ENCODE peak calls at places on chromosomes 12 and 14, in four cellular contexts. Z, G, T and J are unnamed samples.

GRCh38 chr12:2540535-2540941 is 254.2 kb upstream of the FKBP4 start:
- DNase-seq in T (no peak), G (no peak), Z (no peak), J (peak; percentile 88)

GRCh38 chr14:20476795-20477194 is 7.6 kb downstream of the PNP start:
- DNase-seq in G (no peak), Z (no peak), T (no peak), J (no peak)

GRCh38 chr12:109739747-109740693 is 26.4 kb downstream of the FAM222A start:
- DNase-seq in Z (no peak), G (no peak), T (no peak), J (peak; percentile 69)

GRCh38 chr12:84694111-84694510 is 218.5 kb downstream of the SLC6A15 start:
- DNase-seq in T (no peak), Z (no peak), G (no peak), J (no peak)

GRCh38 chr12:120110550-120111501 is 5.7 kb downstream of the RAB35 start:
- DNase-seq in Z (peak; percentile 58), G (no peak), T (no peak), J (peak; percentile 74)

GRCh38 chr12:102527256-102527720 is 46.9 kb upstream of the IGF1 start:
- DNase-seq in Z (no peak), T (no peak), G (peak; percentile 25), J (no peak)

GRCh38 chr12:67648306-67649164 is at the start of gene DYRK2:
- DNase-seq in T (peak; percentile 27), Z (peak; percentile 85), G (peak; percentile 78), J (peak; percentile 84)

GRCh38 chr14:74414793-74415437 is 11.1 kb downstream of the SYNDIG1L start:
- DNase-seq in T (no peak), Z (no peak), G (no peak), J (no peak)

GRCh38 chr14:55245657-55246268 is 25.5 kb upstream of the FBXO34 start:
- DNase-seq in T (peak; percentile 21), G (peak; percentile 56), Z (peak; percentile 14), J (peak; percentile 25)

GRCh38 chr12:68482660-68483059 is 128.0 kb upstream of the RAP1B start:
- DNase-seq in Z (peak; percentile 52), G (no peak), T (no peak), J (no peak)

GRCh38 chr14:77219591-77219990 is 38.0 kb downstream of the TMEM63C start:
- DNase-seq in G (no peak), Z (no peak), T (no peak), J (peak; percentile 43)

GRCh38 chr14:55333785-55334485 is 62.7 kb downstream of the FBXO34 start:
- DNase-seq in G (no peak), T (no peak), Z (no peak), J (no peak)

GRCh38 chr12:113515082-113515856 is 43.6 kb upstream of the LHX5 start:
- DNase-seq in G (no peak), Z (no peak), T (no peak), J (no peak)

GRCh38 chr14:105368032-105368417 is 30.3 kb upstream of the TEX22 start:
- DNase-seq in G (no peak), T (no peak), Z (no peak), J (no peak)

GRCh38 chr12:45727994-45728624 is 1.4 kb upstream of the ARID2 start:
- DNase-seq in Z (no peak), G (no peak), T (no peak), J (no peak)

GRCh38 chr14:61290686-61291085 is 9.5 kb upstream of the TMEM30B start:
- DNase-seq in T (no peak), G (no peak), Z (no peak), J (no peak)

GRCh38 chr14:50085570-50086315 is 30.6 kb downstream of the VCPKMT start:
- DNase-seq in G (peak; percentile 35), Z (no peak), T (no peak), J (no peak)

GRCh38 chr14:81132492-81132891 is 88.3 kb downstream of the GTF2A1 start:
- DNase-seq in T (no peak), Z (no peak), G (no peak), J (no peak)

GRCh38 chr14:67191768-67192290 is 2.6 kb downstream of the GARIN2 start:
- DNase-seq in Z (no peak), G (no peak), T (no peak), J (no peak)

GRCh38 chr14:62692490-62693106 is 352.7 kb downstream of the KCNH5 start:
- DNase-seq in T (no peak), Z (no peak), G (peak; percentile 22), J (no peak)

GRCh38 chr12:40075458-40075857 is 30.4 kb downstream of the SLC2A13 start:
- DNase-seq in G (no peak), Z (no peak), T (no peak), J (no peak)

GRCh38 chr12:120101182-120101581 is 15.4 kb downstream of the RAB35 start:
- DNase-seq in G (no peak), T (no peak), Z (peak; percentile 37), J (peak; percentile 79)

GRCh38 chr12:104738371-104738710 is 219.7 kb downstream of the SLC41A2 start:
- DNase-seq in G (no peak), T (no peak), Z (no peak), J (no peak)

GRCh38 chr14:89137514-89138163 is 279.4 kb downstream of the FOXN3 start:
- DNase-seq in G (peak; percentile 88), Z (no peak), T (peak; percentile 70), J (peak; percentile 96)

GRCh38 chr12:99024870-99025269 is 379.8 kb downstream of the APAF1 start:
- DNase-seq in Z (no peak), G (no peak), T (no peak), J (no peak)

GRCh38 chr12:54840293-54840692 is 14.0 kb upstream of the MUCL1 start:
- DNase-seq in Z (no peak), T (no peak), G (no peak), J (no peak)

GRCh38 chr14:101034986-101035385 is 131.5 kb upstream of the RTL1 start:
- DNase-seq in Z (no peak), G (no peak), T (no peak), J (peak; percentile 8)

GRCh38 chr12:120748242-120748641 is 22.6 kb downstream of the ACADS start:
- DNase-seq in Z (no peak), G (no peak), T (no peak), J (no peak)

GRCh38 chr14:82641050-82641540 is 1107.4 kb upstream of the SEL1L start:
- DNase-seq in G (no peak), Z (no peak), T (no peak), J (no peak)

GRCh38 chr12:132150780-132151144 is 6.5 kb downstream of the NOC4L start:
- DNase-seq in Z (peak; percentile 4), T (no peak), G (no peak), J (no peak)

GRCh38 chr12:126681676-126682075 is 1585.3 kb upstream of the TMEM132C start:
- DNase-seq in Z (no peak), G (peak; percentile 28), T (no peak), J (no peak)

GRCh38 chr14:89573399-89573657 is 156.3 kb upstream of the FOXN3 start:
- DNase-seq in Z (no peak), T (no peak), G (no peak), J (no peak)

GRCh38 chr12:29640589-29641345 is 143.0 kb downstream of the TMTC1 start:
- DNase-seq in G (peak; percentile 93), Z (no peak), T (peak; percentile 18), J (peak; percentile 44)

GRCh38 chr12:2355198-2355597 is 302.4 kb downstream of the CACNA1C start:
- DNase-seq in T (no peak), G (no peak), Z (no peak), J (no peak)

GRCh38 chr14:95134304-95134933 is 22.9 kb downstream of the DICER1 start:
- DNase-seq in T (no peak), Z (no peak), G (peak; percentile 69), J (no peak)

GRCh38 chr12:65327207-65328076 is 49.0 kb downstream of the MSRB3 start:
- DNase-seq in Z (no peak), T (no peak), G (peak; percentile 51), J (no peak)
- H3K4me3 ChIP-seq in Z (no peak overlapping the region), T (no peak overlapping the region), G (no peak overlapping the region), J (no peak overlapping the region)

GRCh38 chr14:104331871-104332605 is 193.7 kb downstream of the KIF26A start:
- DNase-seq in T (no peak), G (no peak), Z (no peak), J (no peak)
- TF ChIP-seq CTCF in T (peak; percentile 29), G (no peak), Z (no peak), J (no peak)

GRCh38 chr12:112503521-112503920 is 84.8 kb downstream of the PTPN11 start:
- DNase-seq in G (no peak), Z (no peak), T (no peak), J (no peak)
- H3K4me3 ChIP-seq in G (no peak overlapping the region), Z (no peak overlapping the region), T (no peak overlapping the region), J (no peak overlapping the region)

DNA sequence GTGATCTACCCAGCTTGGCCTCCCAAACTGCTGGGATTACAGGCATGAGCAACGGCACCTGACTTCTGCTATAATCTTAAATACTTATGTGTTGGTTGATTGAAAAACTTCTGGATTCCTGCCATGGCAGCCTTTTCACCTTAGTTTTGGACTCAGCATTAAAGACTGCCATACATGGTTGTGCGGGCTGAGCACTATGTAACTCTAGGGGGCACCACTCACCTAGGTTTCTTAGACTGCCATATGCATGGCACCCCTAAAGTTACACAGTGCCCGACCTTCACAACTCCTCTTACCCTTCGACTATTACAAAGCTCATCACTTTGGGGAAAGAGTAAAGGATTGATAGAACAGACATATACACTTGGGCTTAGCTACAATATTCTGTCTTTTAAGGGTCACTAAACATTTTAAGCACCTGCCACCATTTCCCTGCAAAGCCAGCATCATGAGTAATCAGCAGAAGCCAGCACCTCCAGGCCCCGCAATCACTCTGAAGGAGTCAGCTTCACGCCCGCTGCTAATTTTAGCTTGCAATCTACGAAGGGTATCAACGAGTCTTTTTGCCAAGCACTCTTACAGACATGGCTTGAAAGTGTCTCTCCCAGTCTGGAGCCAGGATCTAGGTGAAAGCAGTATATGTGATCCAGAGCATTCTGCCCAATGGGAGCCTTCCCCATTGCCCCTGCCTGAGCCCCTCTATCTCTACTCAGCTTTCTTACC is 59.8 kb downstream of the SUDS3 start:
- DNase-seq in T (peak; percentile 12), G (no peak), Z (no peak), J (no peak)
- TF ChIP-seq CTCF in T (peak; percentile 45), G (no peak), Z (peak; percentile 14), J (no peak)

DNA sequence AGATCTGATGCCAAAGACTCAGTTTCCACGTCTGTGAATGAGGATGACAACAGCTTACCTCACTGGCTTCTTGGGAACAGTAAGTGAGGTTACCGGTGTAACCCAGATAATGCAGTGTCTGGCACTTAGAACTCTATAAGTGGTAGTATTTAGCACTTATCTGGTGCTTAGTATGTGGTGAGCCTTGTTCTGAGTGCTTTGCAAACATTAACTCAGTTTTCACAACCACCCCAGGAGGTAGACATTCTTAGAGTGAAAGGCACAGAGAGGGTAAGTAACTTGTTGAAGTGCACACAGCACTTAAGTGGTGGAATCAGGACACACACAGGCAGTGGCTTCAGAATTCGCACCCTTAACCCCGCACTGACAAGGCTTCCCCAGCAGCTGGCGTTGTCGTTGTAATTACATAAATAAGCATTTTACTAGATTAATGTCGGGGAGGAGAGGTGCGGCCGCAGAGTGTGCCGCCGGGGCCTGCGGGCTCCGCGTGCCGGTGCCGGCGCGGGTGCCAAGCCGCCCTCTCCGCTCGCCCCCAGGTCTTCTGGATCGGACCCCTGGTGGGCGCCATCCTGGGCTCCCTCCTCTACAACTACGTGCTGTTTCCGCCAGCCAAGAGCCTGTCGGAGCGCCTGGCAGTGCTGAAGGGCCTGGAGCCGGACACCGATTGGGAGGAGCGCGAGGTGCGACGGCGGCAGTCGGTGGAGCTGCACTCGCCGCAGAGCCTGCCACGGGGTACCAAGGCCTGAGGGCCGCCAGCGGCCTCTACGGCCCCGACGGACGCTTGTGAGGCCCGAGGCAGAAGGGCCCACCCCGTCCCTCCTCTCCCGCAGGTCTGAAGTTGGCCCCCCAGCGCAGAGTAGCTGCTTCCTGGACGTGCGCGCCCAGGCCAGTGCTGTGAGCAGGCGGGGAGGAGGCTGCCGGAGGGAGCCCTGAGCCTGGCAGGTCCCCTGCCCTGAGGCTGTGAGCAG is 4.6 kb downstream of the AQP2 start:
- DNase-seq in G (no peak), Z (no peak), T (no peak), J (no peak)
- H3K4me3 ChIP-seq in G (no peak overlapping the region), Z (no peak overlapping the region), T (no peak overlapping the region), J (no peak overlapping the region)

GRCh38 chr14:23052182-23052623 is 5.1 kb downstream of the CDH24 start:
- DNase-seq in Z (no peak), T (no peak), G (no peak), J (no peak)
- TF ChIP-seq CTCF in Z (no peak), T (no peak), G (peak; percentile 31), J (no peak)